ENCODE peak calls at places on chromosome 21, in ten cellular contexts. R, U, O, W, G, T, X, L, I and S are unnamed samples.

GRCh38 chr21:19368944-19369343 is 965.4 kb upstream of the TMPRSS15 start:
- DNase-seq in G (no peak), O (no peak), R (no peak), X (no peak), T (no peak), W (no peak), I (no peak), L (no peak), U (no peak), S (no peak)

GRCh38 chr21:33355355-33355754 is 30.6 kb downstream of the IFNAR1 start:
- DNase-seq in I (peak; percentile 20), G (no peak), R (no peak), T (no peak), X (no peak), L (no peak), U (no peak), W (no peak), O (no peak), S (no peak)

GRCh38 chr21:46295996-46296752 is 10.0 kb downstream of the YBEY start:
- DNase-seq in U (peak; percentile 32), L (peak; percentile 76), R (peak; percentile 91), W (peak; percentile 84), T (peak; percentile 59), G (peak; percentile 89), O (peak; percentile 92), X (peak; percentile 95), I (no peak), S (no peak)

GRCh38 chr21:38476385-38476784 is 21.9 kb downstream of the ERG start:
- DNase-seq in W (no peak), R (no peak), I (peak; percentile 100), L (no peak), U (no peak), X (no peak), T (no peak), G (no peak), O (no peak), S (no peak)

GRCh38 chr21:46457801-46458314 is 833 bp upstream of the DIP2A start:
- DNase-seq in U (peak; percentile 40), R (peak; percentile 82), O (peak; percentile 41), L (peak; percentile 44), W (no peak), I (peak; percentile 49), G (peak; percentile 39), X (peak; percentile 77), T (peak; percentile 55), S (peak; percentile 25)

GRCh38 chr21:39840373-39841097 is 26.7 kb upstream of the PCP4 start:
- DNase-seq in R (no peak), I (no peak), L (no peak), O (no peak), G (no peak), W (no peak), T (peak; percentile 10), X (no peak), U (no peak), S (no peak)

GRCh38 chr21:38170283-38170682 is 86.5 kb upstream of the KCNJ15 start:
- DNase-seq in X (no peak), G (no peak), R (no peak), I (peak; percentile 66), W (no peak), O (no peak), U (peak; percentile 12), T (peak; percentile 68), L (peak; percentile 15), S (peak; percentile 52)

GRCh38 chr21:42038826-42039425 is 28.8 kb upstream of the ZBTB21 start:
- DNase-seq in W (no peak), R (no peak), U (peak; percentile 87), G (no peak), T (no peak), L (peak; percentile 90), O (no peak), X (no peak), I (no peak), S (no peak)

GRCh38 chr21:42262826-42263225 is 43.9 kb downstream of the ABCG1 start:
- DNase-seq in O (peak; percentile 79), L (peak; percentile 41), T (no peak), X (peak; percentile 86), W (peak; percentile 33), G (peak; percentile 83), I (peak; percentile 84), U (peak; percentile 24), R (peak; percentile 89), S (no peak)

GRCh38 chr21:41169701-41170100 is 1.7 kb downstream of the BACE2 start:
- DNase-seq in I (no peak), U (no peak), G (no peak), W (no peak), X (no peak), T (no peak), L (no peak), R (no peak), O (no peak), S (no peak)

DNA sequence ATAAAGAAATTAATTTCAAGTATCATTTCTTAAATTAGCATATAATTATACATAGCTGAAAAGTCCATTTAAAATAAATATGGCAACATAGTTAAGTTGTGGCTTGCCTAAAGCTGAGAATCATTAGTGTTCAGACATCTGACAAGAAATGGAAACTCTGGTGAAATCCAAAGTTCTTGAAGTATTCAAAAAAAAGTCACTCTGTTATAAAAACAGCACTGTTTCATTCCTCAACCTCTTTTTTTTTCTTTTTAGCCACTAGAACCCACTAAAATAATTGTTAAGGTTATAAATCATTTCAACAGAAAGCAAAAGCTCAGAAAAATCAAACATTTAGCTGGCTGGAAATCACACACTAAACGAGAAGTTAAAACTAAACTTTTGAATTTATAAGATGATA is 476.7 kb downstream of the LTN1 start:
- DNase-seq in O (no peak), G (no peak), T (no peak), W (no peak), L (no peak), X (no peak), R (no peak), U (no peak), I (no peak), S (no peak)
- H3K4me1 ChIP-seq in O (peaks cover 42% of the 10 kb centered on the region), G (no peaks in the 10 kb centered on the region), T (peaks cover 3% of the 10 kb centered on the region), W (no peaks in the 10 kb centered on the region), L (peaks cover 4% of the 10 kb centered on the region), X (no peaks in the 10 kb centered on the region), R (no peaks in the 10 kb centered on the region), U (no peaks in the 10 kb centered on the region), I (peaks cover 18% of the 10 kb centered on the region), S (no peaks in the 10 kb centered on the region)

GRCh38 chr21:43969115-43969444 is 43.0 kb upstream of the TRAPPC10 start:
- DNase-seq in W (no peak), O (no peak), T (no peak), R (no peak), U (no peak), I (no peak), L (no peak), G (peak; percentile 11), X (no peak), S (no peak)

GRCh38 chr21:43968410-43969114 is 43.5 kb upstream of the TRAPPC10 start:
- DNase-seq in I (no peak), T (no peak), O (no peak), U (no peak), X (no peak), W (no peak), R (no peak), G (peak; percentile 4), L (no peak), S (no peak)

GRCh38 chr21:43965911-43966585 is 46.1 kb upstream of the TRAPPC10 start:
- DNase-seq in L (no peak), W (no peak), U (no peak), X (no peak), R (no peak), T (no peak), I (no peak), O (no peak), G (peak; percentile 6), S (no peak)

GRCh38 chr21:43967981-43968380 is 44.1 kb upstream of the TRAPPC10 start:
- DNase-seq in T (no peak), I (no peak), L (no peak), R (no peak), W (no peak), G (peak; percentile 7), O (no peak), X (no peak), U (no peak), S (no peak)

DNA sequence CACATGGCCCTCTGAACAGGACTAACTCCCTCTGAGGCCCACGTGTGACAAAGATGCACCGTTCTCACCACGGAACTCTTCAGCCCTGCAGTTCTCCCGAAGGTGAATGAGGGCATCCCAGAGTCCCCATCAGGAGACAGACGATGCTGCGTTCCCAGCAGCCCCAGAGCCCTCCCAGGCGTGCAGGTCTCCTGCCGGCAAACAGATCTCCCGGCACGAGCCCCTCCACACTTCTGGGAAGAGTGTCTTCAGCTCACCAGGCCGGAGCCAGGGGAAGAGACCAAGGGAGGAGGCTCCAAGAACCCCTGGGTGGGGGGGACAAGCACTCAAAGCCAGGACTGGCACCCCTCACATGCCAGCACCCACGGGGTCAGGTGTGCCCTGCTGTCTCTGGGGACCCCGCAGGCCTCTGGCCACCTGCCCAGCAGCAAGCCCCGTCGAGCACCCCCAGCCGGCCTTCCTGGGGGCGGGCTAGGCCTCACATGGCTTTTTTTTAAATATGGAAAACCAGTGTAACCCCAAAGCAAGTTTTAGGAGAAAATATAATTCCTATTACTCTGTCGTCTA is 45.1 kb upstream of the TRAPPC10 start:
- DNase-seq in T (no peak), U (no peak), R (no peak), W (no peak), X (no peak), G (peak; percentile 4), I (no peak), L (no peak), O (no peak), S (no peak)
- H3K36me3 ChIP-seq in T (no peaks in the 10 kb centered on the region), U (peaks cover 29% of the 10 kb centered on the region), R (peaks cover 43% of the 10 kb centered on the region), W (no peaks in the 10 kb centered on the region), X (peaks cover 25% of the 10 kb centered on the region), G (no peaks in the 10 kb centered on the region), I (peaks cover 29% of the 10 kb centered on the region), L (peaks cover 11% of the 10 kb centered on the region), O (peaks cover 40% of the 10 kb centered on the region), S (peaks cover 9% of the 10 kb centered on the region)

DNA sequence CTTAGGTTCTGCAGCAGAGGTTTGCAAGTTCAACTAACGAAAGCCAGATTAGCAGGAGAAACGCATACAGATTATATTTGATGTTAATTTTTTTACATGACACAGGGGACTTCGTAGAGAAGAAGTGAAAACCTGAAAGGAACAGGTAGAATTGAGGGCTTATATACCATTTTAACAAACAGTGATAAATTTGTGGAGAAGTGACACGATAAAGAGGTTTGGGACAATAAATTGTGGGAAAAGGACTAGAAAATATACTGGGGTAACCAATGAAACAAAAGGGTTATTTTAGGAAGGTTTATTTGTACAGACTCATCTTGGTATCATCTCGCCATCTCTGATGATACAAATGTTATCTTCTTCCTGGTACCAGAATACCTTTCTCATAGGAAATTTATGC is 452.9 kb downstream of the SETD4 start:
- DNase-seq in U (no peak), L (no peak), G (no peak), O (no peak), W (no peak), I (no peak), R (no peak), X (no peak), T (no peak), S (no peak)
- H3K4me1 ChIP-seq in U (peaks cover 4% of the 10 kb centered on the region), L (no peaks in the 10 kb centered on the region), G (no peaks in the 10 kb centered on the region), O (no peaks in the 10 kb centered on the region), W (no peaks in the 10 kb centered on the region), I (no peaks in the 10 kb centered on the region), R (no peaks in the 10 kb centered on the region), X (no peaks in the 10 kb centered on the region), T (peaks cover 9% of the 10 kb centered on the region), S (peaks cover 5% of the 10 kb centered on the region)

DNA sequence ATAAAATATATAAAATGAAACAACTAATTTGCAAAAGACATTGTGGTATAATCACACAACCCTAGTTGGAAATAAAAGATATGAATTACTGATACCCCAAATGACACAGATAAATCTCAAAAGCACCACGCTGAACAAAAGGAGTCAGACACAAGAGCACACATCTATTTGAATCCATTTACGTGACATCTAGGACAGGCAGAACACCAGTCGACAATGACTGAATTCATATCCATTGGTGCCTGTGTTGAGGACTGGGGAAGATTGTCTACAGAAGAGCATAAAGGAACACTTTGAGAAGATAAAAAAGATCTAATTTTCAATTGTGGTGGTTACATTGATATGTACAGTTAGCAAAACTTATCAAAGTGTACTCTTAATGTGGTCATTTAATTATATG is 874.1 kb downstream of the LTN1 start:
- DNase-seq in G (no peak), R (no peak), I (no peak), T (no peak), O (no peak), L (no peak), X (no peak), U (no peak), W (no peak), S (no peak)
- H3K36me3 ChIP-seq in G (no peaks in the 10 kb centered on the region), R (no peaks in the 10 kb centered on the region), I (no peaks in the 10 kb centered on the region), T (no peaks in the 10 kb centered on the region), O (no peaks in the 10 kb centered on the region), L (no peaks in the 10 kb centered on the region), X (no peaks in the 10 kb centered on the region), U (peaks cover 2% of the 10 kb centered on the region), W (no peaks in the 10 kb centered on the region), S (no peaks in the 10 kb centered on the region)